ENCODE peak calls at places on chromosome 13, in nine cellular contexts. J is fibroblast of lung, Y is MCF 10A, T is fibroblast of gingiva, W is brain microvascular endothelial cell, P is lower lobe of right lung, R is anterior cingulate cortex, E is pulmonary artery endothelial cell, Q is astrocyte. B is an unnamed sample.

GRCh38 chr13:61128850-61129645 is 286.6 kb downstream of the PCDH20 start:
- DNase-seq in J (peak; percentile 37), Y (peak; percentile 21), T (no peak), W (no peak), P (no peak), R (no peak), E (no peak), Q (peak; percentile 18), B (peak; percentile 36)

GRCh38 chr13:73672492-73672891 is 461.7 kb downstream of the KLF12 start:
- DNase-seq in J (peak; percentile 39), Y (no peak), T (no peak), W (no peak), P (no peak), R (no peak), E (no peak), Q (peak; percentile 34), B (peak; percentile 89)

GRCh38 chr13:37640499-37640898 is 41.9 kb upstream of the POSTN start:
- DNase-seq in J (peak; percentile 78), Y (peak; percentile 53), T (peak; percentile 69), W (peak; percentile 64), P (no peak), R (no peak), E (no peak), Q (peak; percentile 59), B (peak; percentile 58)

GRCh38 chr13:95708390-95708774 is 31.4 kb downstream of the DNAJC3 start:
- DNase-seq in J (no peak), Y (no peak), T (no peak), W (no peak), P (no peak), R (no peak), E (no peak), Q (no peak), B (no peak)

GRCh38 chr13:19959141-19959830 is 759 bp downstream of the ZMYM2 start:
- DNase-seq in J (peak; percentile 42), Y (peak; percentile 49), T (peak; percentile 37), W (peak; percentile 38), P (peak; percentile 78), R (peak; percentile 29), E (no peak), Q (peak; percentile 20), B (peak; percentile 72)

GRCh38 chr13:42075517-42075916 is 27.1 kb downstream of the DGKH start:
- DNase-seq in J (no peak), Y (no peak), T (no peak), W (no peak), P (no peak), R (no peak), E (no peak), Q (no peak), B (no peak)

GRCh38 chr13:59458908-59459579 is 704.7 kb downstream of the DIAPH3 start:
- DNase-seq in J (peak; percentile 88), Y (peak; percentile 51), T (peak; percentile 82), W (peak; percentile 79), P (no peak), R (no peak), E (peak; percentile 72), Q (peak; percentile 86), B (no peak)

GRCh38 chr13:46614582-46614981 is 61.6 kb downstream of the LRCH1 start:
- DNase-seq in J (peak; percentile 62), Y (peak; percentile 76), T (peak; percentile 72), W (peak; percentile 66), P (no peak), R (no peak), E (no peak), Q (peak; percentile 58), B (no peak)

GRCh38 chr13:80499536-80500280 is 158.8 kb upstream of the SPRY2 start:
- DNase-seq in J (no peak), Y (no peak), T (peak; percentile 37), W (no peak), P (no peak), R (no peak), E (no peak), Q (no peak), B (no peak)